ENCODE peak calls at places on chromosome 14, in six cellular contexts. X is NCI-H1048, V is NCI-H2029, I is caudate nucleus, S is posterior vena cava, Y is HEK293T. J is an unnamed sample.

GRCh38 chr14:91350813-91351507 is 66.7 kb downstream of the CCDC88C start:
- DNase-seq in S (no peak), Y (no peak), V (no peak), X (no peak), I (no peak), J (peak)

GRCh38 chr14:72554401-72554800 is 339.5 kb downstream of the DPF3 start:
- DNase-seq in I (no peak), V (no peak), X (no peak), S (no peak), Y (no peak), J (no peak)

GRCh38 chr14:36507847-36508417 is 12.1 kb downstream of the NKX2-1 start:
- DNase-seq in X (no peak), V (peak), I (no peak), Y (no peak), S (no peak), J (no peak)

GRCh38 chr14:68404652-68405183 is 388.1 kb downstream of the ZFP36L1 start:
- DNase-seq in X (no peak), S (no peak), V (no peak), I (no peak), Y (no peak), J (no peak)

GRCh38 chr14:61608245-61609142 is 86.8 kb upstream of the HIF1A start:
- DNase-seq in Y (no peak), X (no peak), I (peak), S (no peak), V (peak), J (no peak)

GRCh38 chr14:102145395-102145794 is 5.7 kb downstream of the WDR20 start:
- DNase-seq in X (no peak), Y (no peak), V (no peak), S (no peak), I (no peak), J (no peak)

GRCh38 chr14:73295198-73295796 is 58.0 kb downstream of the PAPLN start:
- DNase-seq in I (no peak), V (peak), S (no peak), Y (peak), X (no peak), J (no peak)

GRCh38 chr14:100671386-100671901 is 55.2 kb upstream of the DLK1 start:
- DNase-seq in I (no peak), V (no peak), Y (no peak), S (no peak), X (no peak), J (no peak)

GRCh38 chr14:55416866-55417265 is 5.2 kb upstream of the ATG14 start:
- DNase-seq in V (peak), X (peak), I (no peak), S (no peak), Y (peak), J (no peak)

GRCh38 chr14:91256661-91257060 is 12.2 kb upstream of the GPR68 start:
- DNase-seq in S (no peak), V (no peak), I (no peak), Y (no peak), X (no peak), J (no peak)

GRCh38 chr14:102661614-102662013 is 69.2 kb downstream of the RCOR1 start:
- DNase-seq in V (no peak), I (no peak), Y (no peak), X (no peak), S (no peak), J (no peak)

GRCh38 chr14:26448181-26448855 is 149.5 kb downstream of the NOVA1 start:
- DNase-seq in V (peak), S (no peak), X (no peak), Y (no peak), I (no peak), J (no peak)

GRCh38 chr14:78567343-78567742 is 397.2 kb downstream of the NRXN3 start:
- DNase-seq in I (no peak), S (no peak), X (no peak), Y (no peak), V (peak), J (no peak)

GRCh38 chr14:89926709-89927108 is 27.8 kb downstream of the EFCAB11 start:
- DNase-seq in I (no peak), X (no peak), S (no peak), V (no peak), Y (no peak), J (no peak)

GRCh38 chr14:24179294-24179960 is 7.5 kb downstream of the REC8 start:
- DNase-seq in X (no peak), Y (no peak), S (no peak), I (no peak), V (no peak), J (no peak)

GRCh38 chr14:73426877-73427276 is 31.5 kb downstream of the NUMB start:
- DNase-seq in V (no peak), Y (no peak), I (no peak), X (no peak), S (no peak), J (no peak)

GRCh38 chr14:61559641-61560201 is 135.6 kb upstream of the HIF1A start:
- DNase-seq in I (no peak), X (no peak), S (no peak), V (peak), Y (peak), J (no peak)

GRCh38 chr14:69615471-69616407 is 4.3 kb downstream of the SUSD6 start:
- DNase-seq in I (no peak), V (peak), Y (no peak), S (no peak), X (no peak), J (peak)

GRCh38 chr14:23610090-23610814 is 25.9 kb upstream of the DHRS2 start:
- DNase-seq in Y (no peak), S (no peak), V (no peak), I (no peak), X (no peak), J (no peak)

GRCh38 chr14:104724407-104724980 is 465 bp downstream of the ADSS1 start:
- DNase-seq in X (no peak), V (no peak), S (no peak), Y (peak), I (no peak), J (no peak)

GRCh38 chr14:76138758-76139723 is 12.7 kb upstream of the GPATCH2L start:
- DNase-seq in X (no peak), Y (no peak), I (no peak), V (no peak), S (no peak), J (no peak)

GRCh38 chr14:35374273-35374681 is 30.3 kb downstream of the NFKBIA start:
- DNase-seq in X (no peak), I (no peak), Y (no peak), V (peak), S (no peak), J (no peak)

GRCh38 chr14:52609445-52610044 is 56.9 kb downstream of the GPR137C start:
- DNase-seq in I (no peak), S (no peak), X (no peak), V (no peak), Y (no peak), J (no peak)

GRCh38 chr14:47227051-47227600 is 448.3 kb downstream of the MDGA2 start:
- DNase-seq in X (no peak), S (no peak), Y (no peak), I (no peak), V (no peak), J (no peak)

GRCh38 chr14:23696706-23697239 is 60.6 kb downstream of the DHRS2 start:
- DNase-seq in I (no peak), Y (no peak), X (no peak), S (no peak), V (no peak), J (no peak)

GRCh38 chr14:98445736-98446135 is 826.3 kb downstream of the BCL11B start:
- DNase-seq in Y (no peak), X (no peak), V (no peak), I (no peak), S (no peak), J (no peak)

GRCh38 chr14:39016733-39017095 is 86.3 kb downstream of the SEC23A start:
- DNase-seq in I (no peak), X (no peak), V (no peak), S (no peak), Y (no peak), J (no peak)

J was measured in natural killer cell.